ENCODE peak calls at places on chromosomes 12 and 14, in six cellular contexts. V, H, E, W, O and K are unnamed samples.

GRCh38 chr12:66190519-66191406 is 1.7 kb downstream of the IRAK3 start:
- DNase-seq in E (peak; percentile 52), H (no peak), W (no peak), O (no peak), V (no peak), K (peak; percentile 76)

GRCh38 chr14:99673328-99674063 is 10.6 kb upstream of the CYP46A1 start:
- DNase-seq in W (no peak), H (no peak), E (no peak), O (no peak), V (no peak), K (no peak)

GRCh38 chr12:46389130-46389616 is 16.6 kb upstream of the SLC38A2 start:
- DNase-seq in W (no peak), E (peak; percentile 87), O (no peak), H (no peak), V (peak; percentile 95), K (no peak)

GRCh38 chr12:66288121-66288520 is 14.2 kb upstream of the HELB start:
- DNase-seq in V (no peak), O (no peak), W (no peak), E (no peak), H (no peak), K (no peak)

GRCh38 chr12:121803861-121804416 is at the start of gene SETD1B:
- DNase-seq in W (no peak), V (no peak), H (peak; percentile 2), E (peak; percentile 44), O (peak; percentile 68), K (no peak)

GRCh38 chr14:70801836-70802235 is 7.5 kb downstream of the MAP3K9 start:
- DNase-seq in O (no peak), W (no peak), H (no peak), E (no peak), V (no peak), K (no peak)

GRCh38 chr12:38144601-38145436 is 171.8 kb upstream of the ALG10B start:
- DNase-seq in E (no peak), H (no peak), W (no peak), O (no peak), V (no peak), K (no peak)

GRCh38 chr14:55073856-55074255 is 22.4 kb downstream of the MAPK1IP1L start:
- DNase-seq in V (no peak), W (no peak), O (no peak), H (no peak), E (peak; percentile 81), K (peak; percentile 7)

GRCh38 chr12:27332407-27333310 is at the start of gene BMAL2:
- DNase-seq in E (peak; percentile 43), W (peak; percentile 67), V (no peak), O (peak; percentile 81), H (peak; percentile 14), K (peak; percentile 66)

GRCh38 chr12:66647034-66647691 is 31.7 kb downstream of the GRIP1 start:
- DNase-seq in O (no peak), H (no peak), W (no peak), V (peak; percentile 90), E (peak; percentile 89), K (no peak)

GRCh38 chr14:61212546-61212945 is 68.6 kb downstream of the TMEM30B start:
- DNase-seq in E (no peak), O (no peak), H (no peak), W (no peak), V (no peak), K (no peak)

GRCh38 chr14:61503167-61503801 is 181.9 kb downstream of the PRKCH start:
- DNase-seq in W (no peak), V (no peak), O (peak; percentile 36), H (no peak), E (peak; percentile 33), K (no peak)

GRCh38 chr12:132125736-132126135 is 18.4 kb downstream of the DDX51 start:
- DNase-seq in W (no peak), O (no peak), V (no peak), E (no peak), H (no peak), K (no peak)

GRCh38 chr14:96130854-96131253 is 73.8 kb upstream of the BDKRB2 start:
- DNase-seq in E (peak; percentile 63), W (no peak), H (no peak), O (no peak), V (no peak), K (no peak)

GRCh38 chr12:32535260-32535999 is 136.1 kb downstream of the FGD4 start:
- DNase-seq in W (peak; percentile 46), O (no peak), H (peak; percentile 25), E (peak; percentile 69), V (no peak), K (peak; percentile 86)

GRCh38 chr12:27524839-27525238 is 833 bp downstream of the PPFIBP1 start:
- DNase-seq in O (no peak), V (no peak), W (no peak), H (no peak), E (peak; percentile 41), K (no peak)

GRCh38 chr14:102971836-102972606 is 49.6 kb downstream of the AMN start:
- DNase-seq in H (no peak), E (no peak), O (no peak), V (no peak), W (no peak), K (no peak)

GRCh38 chr12:11621797-11622423 is 27.6 kb upstream of the ETV6 start:
- DNase-seq in H (no peak), O (no peak), E (no peak), V (no peak), W (no peak), K (no peak)

GRCh38 chr12:51222461-51222860 is 4.6 kb upstream of the POU6F1 start:
- DNase-seq in H (peak; percentile 21), V (no peak), E (no peak), W (no peak), O (no peak), K (no peak)

GRCh38 chr12:46242569-46242968 is 26.3 kb downstream of the SLC38A1 start:
- DNase-seq in E (no peak), O (no peak), W (no peak), V (no peak), H (no peak), K (no peak)

GRCh38 chr12:100493371-100494012 is 19.8 kb downstream of the NR1H4 start:
- DNase-seq in W (no peak), H (no peak), E (no peak), V (no peak), O (no peak), K (no peak)

GRCh38 chr12:26701604-26702215 is 131.3 kb downstream of the ITPR2 start:
- DNase-seq in W (no peak), E (peak; percentile 70), V (no peak), H (peak; percentile 47), O (no peak), K (peak; percentile 40)

GRCh38 chr14:103057028-103057371 is 349 bp downstream of the CDC42BPB start:
- DNase-seq in H (no peak), E (no peak), V (no peak), O (no peak), W (no peak), K (no peak)

GRCh38 chr14:36467332-36467731 is 52.7 kb downstream of the NKX2-1 start:
- DNase-seq in E (no peak), V (no peak), H (no peak), W (no peak), O (no peak), K (no peak)

GRCh38 chr12:116066381-116067230 is 210.9 kb downstream of the MED13L start:
- DNase-seq in O (peak; percentile 18), W (peak; percentile 39), V (no peak), H (no peak), E (peak; percentile 48), K (no peak)